ENCODE peak calls at places on chromosomes 3 and 15, in four cellular contexts. I, G, S and V are unnamed samples.

GRCh38 chr15:33132722-33133345 is 61.7 kb downstream of the FMN1 start:
- DNase-seq in S (no peak), I (peak), G (no peak), V (no peak)

GRCh38 chr3:138328341-138328740 is 1.3 kb downstream of the NME9 start:
- DNase-seq in I (peak), G (no peak), S (no peak), V (no peak)

GRCh38 chr3:141063831-141064230 is 12.7 kb downstream of the SPSB4 start:
- DNase-seq in I (no peak), S (no peak), G (no peak), V (no peak)

GRCh38 chr3:25339220-25339619 is 88.8 kb upstream of the RARB start:
- DNase-seq in I (no peak), G (no peak), S (no peak), V (no peak)

GRCh38 chr3:24551626-24552025 is 57.0 kb upstream of the THRB start:
- DNase-seq in I (no peak), G (no peak), S (no peak), V (no peak)

GRCh38 chr3:27312044-27312668 is 57.0 kb downstream of the NEK10 start:
- DNase-seq in G (no peak), I (peak), S (no peak), V (no peak)

GRCh38 chr3:106007512-106007911 is 138.7 kb upstream of the CBLB start:
- DNase-seq in I (no peak), G (no peak), S (no peak), V (no peak)

GRCh38 chr3:32821686-32822296 is 4.0 kb downstream of the TRIM71 start:
- DNase-seq in I (peak), G (peak), S (no peak), V (no peak)

GRCh38 chr3:94686208-94686607 is 623.3 kb downstream of the NSUN3 start:
- DNase-seq in G (no peak), S (no peak), I (no peak), V (no peak)

GRCh38 chr3:42174679-42175660 is 83.8 kb downstream of the TRAK1 start:
- DNase-seq in I (no peak), S (no peak), G (no peak), V (no peak)

GRCh38 chr3:133211449-133211848 is 173.3 kb downstream of the TMEM108 start:
- DNase-seq in S (no peak), I (peak), G (no peak), V (no peak)

GRCh38 chr15:81315452-81316203 is 8.3 kb downstream of the STARD5 start:
- DNase-seq in I (no peak), S (no peak), G (no peak), V (no peak)

GRCh38 chr15:81313686-81314085 is 10.3 kb downstream of the STARD5 start:
- DNase-seq in S (no peak), G (no peak), I (no peak), V (no peak)

GRCh38 chr15:81316267-81316666 is 7.7 kb downstream of the STARD5 start:
- DNase-seq in S (no peak), G (no peak), I (no peak), V (no peak)

GRCh38 chr15:81312790-81313543 is 11.0 kb downstream of the STARD5 start:
- DNase-seq in S (no peak), G (peak), I (no peak), V (no peak)

GRCh38 chr15:81314378-81314777 is 9.6 kb downstream of the STARD5 start:
- DNase-seq in G (no peak), S (no peak), I (no peak), V (no peak)
- H3K27ac ChIP-seq in G (no peak), S (peak), I (no peak), V (no peak)

DNA sequence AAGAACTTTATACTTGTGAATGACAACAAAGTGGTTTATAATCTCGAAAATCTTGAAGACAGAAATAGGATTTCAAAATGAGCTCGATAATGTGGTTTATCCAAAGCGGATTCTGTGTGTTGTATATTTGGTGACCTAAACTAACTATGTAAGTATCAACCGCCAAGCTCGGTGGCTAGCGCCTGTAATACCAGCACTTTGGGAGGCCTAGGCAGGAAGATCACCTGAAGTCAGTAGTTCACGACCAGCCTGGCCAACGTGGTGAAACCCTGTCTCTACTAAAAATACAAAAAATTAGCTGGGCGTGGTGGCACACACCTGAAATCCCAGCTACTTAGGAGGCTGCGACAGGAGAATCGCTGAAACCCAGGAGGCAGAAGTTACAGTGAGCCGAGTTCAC is 2.2 kb downstream of the ATP13A3 start:
- DNase-seq in I (no peak), S (no peak), G (no peak), V (no peak)
- H3K27ac ChIP-seq in I (no peak), S (no peak), G (no peak), V (no peak)

DNA sequence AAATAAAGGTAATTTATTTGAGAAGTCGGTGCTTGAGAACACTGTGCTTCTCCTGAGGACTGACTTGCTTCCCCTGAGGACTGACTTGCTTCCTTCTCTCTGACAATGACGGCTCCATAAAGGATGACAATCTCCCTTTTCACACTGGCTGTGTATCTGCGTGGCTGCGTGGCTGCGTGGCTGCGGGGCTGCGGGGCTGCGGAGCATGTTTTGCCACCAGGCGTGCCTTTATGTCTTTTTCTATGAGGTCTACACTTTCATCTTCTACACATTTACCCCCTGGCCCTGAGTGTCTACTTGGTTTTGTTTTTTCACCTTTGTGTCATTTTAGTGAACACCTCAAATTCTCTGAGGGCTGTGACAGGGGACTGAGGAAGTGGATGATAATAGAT is 89.9 kb downstream of the XXYLT1 start:
- DNase-seq in I (no peak), S (no peak), G (no peak), V (no peak)
- H3K27ac ChIP-seq in I (peak), S (no peak), G (no peak), V (peak)

GRCh38 chr3:135224963-135225362 is 429.9 kb downstream of the EPHB1 start:
- DNase-seq in G (no peak), S (no peak), I (no peak), V (no peak)

GRCh38 chr3:135231646-135232625 is 436.9 kb downstream of the EPHB1 start:
- DNase-seq in S (no peak), I (no peak), G (no peak), V (no peak)

GRCh38 chr3:135229018-135229495 is 434.0 kb downstream of the EPHB1 start:
- DNase-seq in I (no peak), G (peak), S (no peak), V (no peak)

GRCh38 chr3:135228131-135228530 is 433.1 kb downstream of the EPHB1 start:
- DNase-seq in S (no peak), I (no peak), G (no peak), V (no peak)

DNA sequence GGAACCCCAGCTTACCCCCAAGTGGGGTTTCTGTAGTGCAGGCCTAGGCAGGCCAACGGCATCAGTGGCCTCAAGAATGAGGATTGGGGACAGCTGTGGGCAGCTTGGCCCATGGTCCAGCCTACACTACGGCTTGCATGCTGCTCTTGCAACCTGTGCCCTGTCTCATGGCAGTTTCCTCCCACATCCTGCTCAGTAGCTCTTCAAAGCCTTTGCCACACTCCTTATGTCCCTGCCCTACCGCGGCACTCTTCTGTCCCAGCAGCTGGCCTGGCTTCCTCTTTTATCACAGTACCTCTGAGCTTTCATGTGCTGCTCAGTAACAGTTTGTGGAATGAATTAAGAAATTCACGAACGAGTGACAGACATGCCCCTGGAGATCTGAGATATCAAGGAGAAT is 431.0 kb downstream of the EPHB1 start:
- DNase-seq in G (no peak), S (no peak), I (no peak), V (no peak)
- H3K27ac ChIP-seq in G (no peak), S (no peak), I (no peak), V (no peak)

GRCh38 chr15:62625421-62626033 is 417.0 kb upstream of the TPM1 start:
- DNase-seq in S (no peak), G (no peak), I (no peak), V (no peak)

GRCh38 chr15:62626903-62627302 is 415.6 kb upstream of the TPM1 start:
- DNase-seq in G (no peak), I (no peak), S (no peak), V (no peak)

GRCh38 chr15:62622775-62623174 is 419.8 kb upstream of the TPM1 start:
- DNase-seq in S (no peak), I (no peak), G (no peak), V (no peak)

GRCh38 chr15:62619526-62619925 is 423.0 kb upstream of the TPM1 start:
- DNase-seq in I (no peak), G (no peak), S (no peak), V (no peak)

DNA sequence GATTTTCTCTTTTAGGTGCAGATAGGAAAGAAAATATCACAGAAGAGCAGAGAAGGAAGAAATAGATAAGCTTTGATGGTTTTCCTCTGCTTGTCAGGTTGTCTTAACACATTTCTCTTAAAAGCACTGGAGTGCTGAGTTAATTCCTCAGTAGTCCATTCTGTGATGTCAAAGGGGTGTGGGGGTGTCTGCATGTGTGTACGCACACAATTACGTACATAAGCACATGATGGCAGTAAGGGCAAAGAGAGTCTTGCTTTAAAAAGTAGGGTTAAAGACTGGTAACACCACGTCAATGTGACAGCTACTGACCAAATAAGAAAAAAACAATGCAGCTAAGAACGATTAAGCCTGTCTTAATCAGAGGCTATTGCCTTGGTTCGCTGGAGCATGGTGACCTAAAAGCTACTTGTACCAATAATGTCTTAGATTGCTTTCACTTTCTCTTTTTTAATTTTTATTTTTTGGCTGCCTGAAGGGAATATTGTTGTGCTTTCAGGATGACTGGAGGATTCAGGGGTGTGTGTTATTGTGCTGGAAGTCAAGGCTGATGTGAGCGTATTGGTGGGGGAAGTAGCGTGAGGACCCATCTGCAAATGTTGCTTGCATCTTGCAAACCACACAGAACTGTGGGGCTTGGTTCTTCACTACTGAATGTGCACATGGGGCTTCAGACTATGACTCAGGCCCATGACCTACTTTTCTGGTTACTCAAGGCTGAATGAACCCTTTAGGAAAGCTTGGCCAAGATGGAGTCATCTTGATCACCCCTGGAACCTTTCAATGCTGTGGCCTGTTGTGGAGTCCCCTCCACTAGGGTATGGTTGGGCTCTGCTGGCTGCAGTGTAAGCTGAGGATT is 417.8 kb upstream of the TPM1 start:
- DNase-seq in I (no peak), S (no peak), G (no peak), V (no peak)
- H3K27ac ChIP-seq in I (no peak), S (no peak), G (no peak), V (peak)

GRCh38 chr3:143654906-143655305 is 193.4 kb downstream of the SLC9A9 start:
- DNase-seq in I (no peak), G (no peak), S (no peak), V (no peak)
- H3K27ac ChIP-seq in I (no peak), G (no peak), S (no peak), V (no peak)

DNA sequence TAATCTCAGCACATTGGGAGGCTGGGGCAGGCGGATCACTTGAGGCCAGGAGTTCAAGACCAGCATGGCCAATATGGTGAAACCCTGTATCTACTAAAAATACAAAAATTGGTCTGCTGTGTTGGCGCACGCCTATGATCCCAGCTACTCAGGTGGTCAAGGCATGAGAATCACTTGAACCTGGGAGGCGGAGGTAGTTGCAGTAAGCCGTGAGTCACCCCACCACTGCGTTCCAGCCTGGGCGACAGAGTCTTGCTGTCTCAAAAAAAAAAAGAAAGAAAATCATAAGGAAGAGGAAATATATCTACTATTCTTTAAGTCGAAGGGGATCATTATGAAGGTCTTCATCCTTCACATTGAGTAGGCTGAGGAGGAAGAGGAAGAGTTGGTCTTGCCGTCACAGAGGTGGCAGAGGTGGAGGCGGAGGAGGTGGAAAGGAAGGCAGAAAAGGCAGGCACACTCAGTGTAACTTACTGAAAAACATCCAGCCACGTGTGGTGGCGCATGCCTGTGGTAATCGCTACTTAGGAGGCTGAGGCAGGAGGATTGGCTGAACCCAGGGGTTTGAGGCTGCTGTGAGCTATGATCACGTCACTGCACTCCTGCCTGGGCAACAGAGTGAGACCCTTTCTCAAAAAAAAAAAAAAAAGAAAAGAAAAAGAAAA is 14.2 kb downstream of the CSK start:
- DNase-seq in S (no peak), G (no peak), I (no peak), V (no peak)
- H3K27ac ChIP-seq in S (peak), G (no peak), I (no peak), V (peak)

GRCh38 chr3:184560531-184560930 is 1.1 kb upstream of the EPHB3 start:
- DNase-seq in S (no peak), I (no peak), G (no peak), V (no peak)
- H3K27ac ChIP-seq in S (no peak), I (no peak), G (peak), V (no peak)

GRCh38 chr3:154120903-154121235 is 321 bp upstream of the ARHGEF26 start:
- DNase-seq in S (no peak), G (no peak), I (no peak), V (no peak)
- H3K27ac ChIP-seq in S (no peak), G (peak), I (no peak), V (peak)

DNA sequence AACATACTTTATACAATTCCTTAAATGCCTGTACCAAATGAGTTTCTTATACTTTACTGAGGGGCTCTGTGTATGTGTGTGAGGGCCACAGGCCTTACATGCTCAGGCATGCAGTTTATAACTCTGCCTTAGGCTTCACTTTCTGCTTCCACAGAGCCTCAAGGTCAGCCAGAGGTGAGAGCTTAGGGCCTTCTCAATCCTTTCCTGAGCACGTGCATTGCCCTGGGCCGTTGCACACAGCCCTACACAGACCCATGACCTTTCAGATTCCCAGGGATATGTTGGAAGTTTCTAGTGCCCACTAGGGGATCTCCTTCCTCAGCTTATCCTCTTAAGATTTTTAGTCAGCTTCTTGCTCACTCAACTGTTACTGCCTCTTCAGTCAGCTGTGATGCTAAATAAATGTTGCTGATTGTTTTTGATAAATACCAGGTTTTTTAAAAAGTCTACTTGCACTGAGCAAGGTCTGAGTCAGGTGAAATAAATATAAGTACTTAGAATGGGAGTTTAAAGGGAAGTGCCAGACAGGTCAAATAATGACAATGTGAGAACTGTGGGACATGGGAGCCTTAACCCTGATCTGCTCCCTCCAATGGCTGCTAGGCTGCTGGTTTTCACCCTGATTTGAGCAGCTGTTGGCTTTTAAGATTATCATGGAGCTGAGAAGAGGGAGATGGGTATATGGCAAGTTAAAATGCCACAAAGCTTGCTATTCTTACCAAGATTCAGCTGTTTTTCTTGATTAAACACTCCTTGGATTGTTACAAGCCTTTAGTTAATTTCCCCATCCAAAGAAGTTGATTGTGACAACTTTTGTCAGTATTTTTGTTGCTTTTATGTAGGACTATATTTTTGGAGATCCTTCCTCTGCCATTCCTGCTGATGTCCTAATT is 169.5 kb downstream of the PLD1 start:
- DNase-seq in S (no peak), G (no peak), I (peak), V (no peak)
- H3K27ac ChIP-seq in S (no peak), G (no peak), I (no peak), V (no peak)